ENCODE peak calls at places on chromosome 21, in eight cellular contexts. D is iPS DF 19.7, S is Calu3, Z is sciatic nerve, C is NCI-H1105, P is uterus, X is coronary artery, J is GM04503. N is an unnamed sample.

GRCh38 chr21:8992731-8993174 is 1528.6 kb upstream of the TPTE start:
- DNase-seq in D (peak), Z (no peak), S (no peak), J (no peak), X (no peak), C (no peak), P (no peak), N (no peak)

GRCh38 chr21:42830456-42831455 is 48.6 kb downstream of the WDR4 start:
- DNase-seq in S (peak), D (no peak), J (no peak), Z (peak), C (no peak), X (peak), P (no peak), N (no peak)

GRCh38 chr21:31983120-31983519 is 110.3 kb downstream of the HUNK start:
- DNase-seq in D (no peak), J (no peak), S (no peak), C (no peak), X (no peak), P (no peak), Z (no peak), N (no peak)

GRCh38 chr21:23960769-23961168 is 1646.5 kb downstream of the MRPL39 start:
- DNase-seq in J (no peak), Z (no peak), S (no peak), C (no peak), X (no peak), P (no peak), D (no peak), N (peak)

GRCh38 chr21:15895142-15896106 is 165.6 kb downstream of the USP25 start:
- DNase-seq in J (no peak), P (no peak), X (no peak), Z (no peak), D (no peak), C (no peak), S (no peak), N (no peak)

GRCh38 chr21:44686843-44687561 is 5.0 kb upstream of the KRTAP12-1 start:
- DNase-seq in D (no peak), S (no peak), C (no peak), P (no peak), J (no peak), Z (peak), X (no peak), N (no peak)

GRCh38 chr21:15631342-15631741 is 98.4 kb upstream of the USP25 start:
- DNase-seq in C (no peak), S (no peak), X (no peak), Z (no peak), D (no peak), P (no peak), J (peak), N (no peak)

GRCh38 chr21:45326169-45326833 is 38.6 kb upstream of the POFUT2 start:
- DNase-seq in C (no peak), S (no peak), D (no peak), J (no peak), Z (peak), P (no peak), X (no peak), N (no peak)

GRCh38 chr21:42560517-42561179 is 47.0 kb downstream of the SLC37A1 start:
- DNase-seq in P (no peak), Z (peak), X (no peak), J (no peak), D (no peak), S (no peak), C (no peak), N (no peak)

GRCh38 chr21:21688877-21689276 is 690.7 kb downstream of the NCAM2 start:
- DNase-seq in X (no peak), P (no peak), D (no peak), Z (no peak), J (no peak), C (peak), S (no peak), N (peak)

GRCh38 chr21:34154878-34155277 is 81.5 kb downstream of the MRPS6 start:
- DNase-seq in S (no peak), J (no peak), X (no peak), C (no peak), D (no peak), Z (no peak), P (no peak), N (no peak)

GRCh38 chr21:45981641-45982255 is at the start of gene COL6A1:
- DNase-seq in S (peak), P (peak), C (peak), J (no peak), D (no peak), Z (peak), X (no peak), N (peak)

GRCh38 chr21:45866473-45867010 is 115.0 kb upstream of the COL6A1 start:
- DNase-seq in J (no peak), C (no peak), Z (peak), S (no peak), X (no peak), P (no peak), D (no peak), N (no peak)

GRCh38 chr21:44083631-44084291 is 23.4 kb upstream of the PWP2 start:
- DNase-seq in S (no peak), P (no peak), X (peak), J (no peak), D (no peak), Z (no peak), C (no peak), N (no peak)

N was measured in HT1080.